ENCODE peak calls at places on chromosomes 16 and 17, in five cellular contexts. O, J, M, W and R are unnamed samples.
A peak's percentile ranks its signal among the peaks of the same experiment; 100 is the strongest.

GRCh38 chr16:49022351-49022963 is 259.2 kb downstream of the CBLN1 start:
- DNase-seq in O (no peak), J (peak; percentile 71), M (no peak), W (no peak), R (no peak)

GRCh38 chr16:56048425-56049100 is 142.7 kb upstream of the GNAO1 start:
- DNase-seq in O (peak; percentile 27), J (no peak), M (no peak), W (no peak), R (no peak)

GRCh38 chr17:41322264-41322902 is 6.9 kb upstream of the KRTAP17-1 start:
- DNase-seq in O (peak; percentile 35), J (peak; percentile 61), M (peak; percentile 67), W (no peak), R (peak; percentile 76)

GRCh38 chr17:1024076-1024475 is 27.1 kb downstream of the TIMM22 start:
- DNase-seq in O (no peak), J (no peak), M (no peak), W (no peak), R (no peak)

GRCh38 chr17:50955160-50955559 is 89.0 kb upstream of the TOB1 start:
- DNase-seq in O (no peak), J (no peak), M (no peak), W (no peak), R (no peak)

GRCh38 chr16:9102943-9103342 is 11.5 kb downstream of the HAPSTR1 start:
- DNase-seq in O (no peak), J (no peak), M (no peak), W (no peak), R (no peak)

GRCh38 chr17:50635720-50636144 is 1.1 kb downstream of the ABCC3 start:
- DNase-seq in O (no peak), J (no peak), M (no peak), W (no peak), R (no peak)

GRCh38 chr16:77064037-77064436 is 127.0 kb upstream of the MON1B start:
- DNase-seq in O (no peak), J (no peak), M (no peak), W (no peak), R (no peak)

GRCh38 chr17:34122529-34122928 is 132.6 kb upstream of the CCL2 start:
- DNase-seq in O (no peak), J (no peak), M (no peak), W (no peak), R (no peak)

GRCh38 chr17:74466111-74466784 is at the start of gene CD300A:
- DNase-seq in O (peak; percentile 68), J (no peak), M (no peak), W (peak; percentile 55), R (no peak)

GRCh38 chr17:74464730-74465377 is 1.6 kb upstream of the CD300A start:
- DNase-seq in O (peak; percentile 14), J (peak; percentile 50), M (no peak), W (no peak), R (no peak)

GRCh38 chr17:74467221-74467951 is 952 bp downstream of the CD300A start:
- DNase-seq in O (peak; percentile 91), J (no peak), M (no peak), W (peak; percentile 32), R (no peak)

GRCh38 chr17:74466785-74467158 is 338 bp downstream of the CD300A start:
- DNase-seq in O (peak; percentile 45), J (no peak), M (no peak), W (no peak), R (no peak)

GRCh38 chr17:74465378-74466110 is 890 bp upstream of the CD300A start:
- DNase-seq in O (no peak), J (no peak), M (no peak), W (no peak), R (no peak)
- H3K4me3 ChIP-seq in O (peak overlapping the region; percentile 82), J (no peak overlapping the region), M (no peak overlapping the region), W (no peak overlapping the region), R (no peak overlapping the region)

GRCh38 chr16:67664258-67664657 is 2.3 kb downstream of the ENKD1 start:
- DNase-seq in O (no peak), J (no peak), M (no peak), W (no peak), R (no peak)
- TF ChIP-seq CTCF in O (no peak), J (no peak), M (no peak), W (no peak), R (no peak)

DNA sequence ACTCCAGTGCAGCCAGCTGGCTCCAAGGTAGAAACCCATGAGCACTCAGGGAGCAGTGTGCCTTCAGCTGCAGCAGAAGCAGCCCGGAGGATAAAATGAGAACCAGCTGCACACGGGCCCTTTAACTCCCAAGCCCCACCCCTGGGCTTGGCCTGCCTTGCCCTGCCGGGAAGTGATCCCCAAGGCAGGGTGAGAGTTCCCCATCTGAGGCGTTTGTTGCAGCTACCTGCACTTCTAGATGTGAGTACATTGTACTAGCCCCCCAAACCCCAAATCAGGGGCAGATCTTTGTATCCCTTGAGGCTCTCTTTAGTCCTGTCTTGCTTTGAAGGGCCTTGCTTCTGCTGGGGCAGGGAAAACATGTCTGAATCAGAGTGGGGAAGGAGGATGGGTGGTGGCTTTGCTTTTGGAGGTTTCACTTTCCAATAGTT is at the start of gene MVP:
- DNase-seq in O (peak; percentile 73), J (peak; percentile 66), M (peak; percentile 75), W (peak; percentile 84), R (peak; percentile 70)
- H3K4me3 ChIP-seq in O (peak within 1 kb of the TSS; percentile 85), J (peak within 1 kb of the TSS; percentile 63), M (peak within 1 kb of the TSS; percentile 80), W (peak within 1 kb of the TSS; percentile 74), R (peak within 1 kb of the TSS; percentile 97)

GRCh38 chr16:85491798-85492616 is 121.1 kb upstream of the GSE1 start:
- DNase-seq in O (no peak), J (no peak), M (peak; percentile 28), W (peak; percentile 64), R (peak; percentile 54)

GRCh38 chr16:85488414-85488813 is 124.7 kb upstream of the GSE1 start:
- DNase-seq in O (no peak), J (no peak), M (no peak), W (no peak), R (no peak)

GRCh38 chr16:85490407-85490806 is 122.7 kb upstream of the GSE1 start:
- DNase-seq in O (no peak), J (no peak), M (no peak), W (no peak), R (no peak)

GRCh38 chr16:85492617-85492957 is 120.5 kb upstream of the GSE1 start:
- DNase-seq in O (peak; percentile 43), J (no peak), M (no peak), W (no peak), R (no peak)

DNA sequence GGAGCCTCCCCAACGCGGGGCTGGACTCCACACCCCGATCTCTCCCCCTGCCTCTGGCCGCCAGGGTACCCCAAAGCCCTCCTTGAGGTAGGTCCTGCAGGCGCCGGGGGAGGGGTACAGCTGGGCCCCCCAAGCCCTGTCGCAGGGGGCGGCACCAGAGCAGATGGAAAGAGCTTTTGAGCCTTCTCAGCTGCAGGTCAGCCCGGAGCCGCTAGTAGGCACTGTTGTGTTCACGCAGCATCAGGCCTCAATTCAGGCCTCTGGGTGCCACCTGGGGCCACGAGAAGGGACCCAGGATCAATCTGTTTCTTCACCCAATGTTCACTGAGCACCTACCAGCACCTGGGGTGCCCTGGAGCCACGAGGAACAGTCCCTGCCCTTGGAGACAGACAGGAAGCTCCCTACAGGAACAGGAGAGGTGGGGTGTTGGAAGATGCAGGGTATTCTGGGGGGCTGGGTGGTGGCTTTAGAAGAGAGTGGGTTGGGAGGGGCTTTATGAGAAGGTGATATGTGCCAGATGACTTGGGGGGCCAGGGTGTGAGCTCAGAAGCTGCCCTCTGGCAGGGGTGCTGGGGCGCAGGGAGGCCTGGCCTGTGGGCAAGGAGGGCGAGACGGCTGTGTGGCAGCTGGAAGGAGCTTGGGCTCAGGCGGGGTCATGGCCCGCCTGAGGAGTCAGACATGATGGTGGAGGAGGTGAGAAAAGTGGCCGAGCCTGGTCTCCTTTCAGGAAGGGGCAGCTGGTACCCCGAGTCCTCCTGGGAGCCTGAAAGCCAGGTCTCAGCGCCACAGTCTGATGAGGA is 122.0 kb upstream of the GSE1 start:
- DNase-seq in O (peak; percentile 66), J (no peak), M (no peak), W (peak; percentile 75), R (no peak)
- TF ChIP-seq CTCF in O (peak; percentile 98), J (peak; percentile 63), M (peak; percentile 52), W (peak; percentile 71), R (peak; percentile 42)

GRCh38 chr17:59180626-59181025 is 25.1 kb downstream of the PRR11 start:
- DNase-seq in O (no peak), J (no peak), M (no peak), W (no peak), R (no peak)
- H3K4me3 ChIP-seq in O (no peak overlapping the region), J (no peak overlapping the region), M (no peak overlapping the region), W (no peak overlapping the region), R (no peak overlapping the region)

DNA sequence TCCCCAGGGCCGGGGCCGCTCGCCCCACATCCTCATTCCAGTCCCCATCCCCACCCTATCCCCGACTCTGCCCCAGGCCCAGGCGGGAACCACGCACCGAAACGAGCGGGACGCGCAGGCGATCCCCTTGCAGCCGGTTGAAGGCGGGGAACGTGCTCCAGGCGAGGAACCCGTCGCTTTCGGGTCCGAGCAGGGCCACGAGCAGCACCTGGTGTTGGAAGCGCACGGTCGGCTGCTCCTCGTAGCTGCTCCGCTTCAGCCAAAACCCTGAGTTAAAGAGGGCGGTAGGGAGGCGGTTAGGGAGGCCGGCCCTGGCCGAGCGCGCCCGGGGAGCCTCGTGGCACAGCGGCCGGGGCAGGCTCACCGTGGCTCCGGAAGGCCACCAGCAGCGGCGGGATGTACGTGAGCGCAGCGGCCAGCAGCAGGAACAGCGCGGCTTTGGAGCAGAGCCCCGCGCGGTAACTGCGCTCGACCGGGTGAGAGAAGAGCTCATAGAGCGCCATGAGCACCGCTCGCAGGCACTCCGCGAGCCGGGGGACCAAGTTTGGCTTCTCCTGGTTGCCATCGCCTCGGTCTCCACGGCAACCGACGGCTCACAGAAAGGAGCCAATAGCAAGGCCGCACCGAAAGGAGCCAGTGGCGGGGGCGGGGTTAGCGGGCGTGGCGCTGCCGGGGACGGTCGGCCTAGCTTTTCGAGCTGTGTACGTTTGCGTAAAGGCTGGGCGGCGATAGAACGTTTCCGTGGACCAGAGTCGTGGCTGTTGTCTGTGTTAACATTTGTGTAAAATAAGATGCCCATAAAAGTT is at the start of gene TMEM231:
- DNase-seq in O (peak; percentile 96), J (peak; percentile 92), M (peak; percentile 94), W (peak; percentile 98), R (peak; percentile 91)
- TF ChIP-seq CTCF in O (peak; percentile 6), J (no peak), M (no peak), W (no peak), R (no peak)

DNA sequence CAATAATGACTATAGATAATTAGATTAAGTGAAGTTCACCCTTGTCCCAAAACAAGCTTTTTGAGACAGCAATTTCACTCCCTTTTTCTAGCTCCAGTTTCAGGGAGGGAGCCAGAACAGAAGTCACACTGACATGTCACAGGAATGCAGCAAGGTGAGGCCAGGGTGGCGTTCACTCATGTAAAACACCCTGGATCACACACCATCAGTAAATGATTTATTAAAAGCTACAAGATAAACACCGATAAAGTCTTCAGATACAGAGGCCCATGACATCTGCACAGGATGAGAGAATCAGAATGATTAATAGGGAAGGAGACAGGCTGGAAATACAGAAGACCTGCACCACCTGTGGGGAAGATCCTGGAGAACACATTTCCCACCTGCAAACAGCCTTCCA is 77.5 kb upstream of the DYNLRB2 start:
- DNase-seq in O (no peak), J (no peak), M (no peak), W (no peak), R (no peak)
- H3K4me3 ChIP-seq in O (no peak overlapping the region), J (no peak overlapping the region), M (no peak overlapping the region), W (no peak overlapping the region), R (no peak overlapping the region)

GRCh38 chr16:3094289-3095027 is 4.6 kb downstream of the ZSCAN10 start:
- DNase-seq in O (peak; percentile 77), J (peak; percentile 37), M (peak; percentile 62), W (no peak), R (peak; percentile 22)
- TF ChIP-seq CTCF in O (peak; percentile 74), J (peak; percentile 75), M (peak; percentile 75), W (peak; percentile 44), R (peak; percentile 53)

GRCh38 chr17:39606434-39607056 is 1.2 kb downstream of the NEUROD2 start:
- DNase-seq in O (no peak), J (no peak), M (no peak), W (peak; percentile 41), R (no peak)
- H3K4me3 ChIP-seq in O (no peak overlapping the region), J (peak overlapping the region; percentile 3), M (no peak overlapping the region), W (no peak overlapping the region), R (no peak overlapping the region)